ENCODE peak calls at places on chromosome 1, in four cellular contexts. B is ovary, R is A673, F is psoas muscle. M is an unnamed sample. For H3K4me1, the result is how much of the 10 kb centered on the place peaks cover.

GRCh38 chr1:229478852-229479251 is 29.3 kb downstream of the NUP133 start:
- DNase-seq in B (no peak), R (no peak), F (no peak), M (no peak)

GRCh38 chr1:155540000-155540874 is 22.4 kb downstream of the ASH1L start:
- DNase-seq in B (no peak), R (no peak), F (no peak), M (no peak)

GRCh38 chr1:45913183-45913924 is 109.9 kb downstream of the MAST2 start:
- DNase-seq in B (peak), R (peak), F (peak), M (no peak)

GRCh38 chr1:59128784-59129227 is 168.1 kb upstream of the FGGY start:
- DNase-seq in B (no peak), R (no peak), F (no peak), M (no peak)

GRCh38 chr1:10917513-10918454 is 94.7 kb upstream of the TARDBP start:
- DNase-seq in B (no peak), R (no peak), F (no peak), M (peak)

GRCh38 chr1:233113009-233113712 is 162.8 kb downstream of the NTPCR start:
- DNase-seq in B (peak), R (peak), F (peak), M (peak)

GRCh38 chr1:173097001-173097400 is 46.3 kb upstream of the TNFSF18 start:
- DNase-seq in B (no peak), R (no peak), F (no peak), M (no peak)

GRCh38 chr1:155309423-155310021 is 856 bp downstream of the FDPS start:
- DNase-seq in B (peak), R (peak), F (no peak), M (peak)

GRCh38 chr1:195054217-195054687 is 1554.0 kb downstream of the KCNT2 start:
- DNase-seq in B (no peak), R (no peak), F (peak), M (no peak)

GRCh38 chr1:8739377-8739776 is 78.1 kb downstream of the RERE start:
- DNase-seq in B (no peak), R (no peak), F (no peak), M (no peak)

GRCh38 chr1:32981003-32981909 is 16.6 kb upstream of the RNF19B start:
- DNase-seq in B (no peak), R (peak), F (no peak), M (peak)

GRCh38 chr1:153680120-153680403 is 1.6 kb downstream of the NPR1 start:
- DNase-seq in B (no peak), R (no peak), F (no peak), M (no peak)

GRCh38 chr1:86848654-86849053 is 65.3 kb downstream of the SELENOF start:
- DNase-seq in B (no peak), R (no peak), F (no peak), M (no peak)

GRCh38 chr1:212612251-212612961 is 3.8 kb downstream of the ATF3 start:
- DNase-seq in B (no peak), R (peak), F (no peak), M (no peak)

GRCh38 chr1:228108055-228108690 is 926 bp downstream of the MRPL55 start:
- DNase-seq in B (no peak), R (no peak), F (no peak), M (no peak)

GRCh38 chr1:248593226-248593625 is 4.3 kb downstream of the OR2T10 start:
- DNase-seq in B (no peak), R (no peak), F (no peak), M (no peak)

GRCh38 chr1:154476791-154477190 is 25.2 kb upstream of the TDRD10 start:
- DNase-seq in B (no peak), R (no peak), F (no peak), M (no peak)

GRCh38 chr1:166272851-166273250 is 106.0 kb upstream of the FAM78B start:
- DNase-seq in B (no peak), R (no peak), F (no peak), M (no peak)

GRCh38 chr1:229130028-229130668 is 140.8 kb upstream of the RAB4A start:
- DNase-seq in B (no peak), R (no peak), F (no peak), M (no peak)

GRCh38 chr1:53722025-53722424 is 16.9 kb downstream of the GLIS1 start:
- DNase-seq in B (no peak), R (no peak), F (no peak), M (no peak)

GRCh38 chr1:182995894-182996293 is 27.3 kb upstream of the LAMC1 start:
- DNase-seq in B (no peak), R (no peak), F (no peak), M (no peak)

GRCh38 chr1:224432672-224433040 is 1.9 kb downstream of the WDR26 start:
- DNase-seq in B (no peak), R (peak), F (no peak), M (no peak)

DNA sequence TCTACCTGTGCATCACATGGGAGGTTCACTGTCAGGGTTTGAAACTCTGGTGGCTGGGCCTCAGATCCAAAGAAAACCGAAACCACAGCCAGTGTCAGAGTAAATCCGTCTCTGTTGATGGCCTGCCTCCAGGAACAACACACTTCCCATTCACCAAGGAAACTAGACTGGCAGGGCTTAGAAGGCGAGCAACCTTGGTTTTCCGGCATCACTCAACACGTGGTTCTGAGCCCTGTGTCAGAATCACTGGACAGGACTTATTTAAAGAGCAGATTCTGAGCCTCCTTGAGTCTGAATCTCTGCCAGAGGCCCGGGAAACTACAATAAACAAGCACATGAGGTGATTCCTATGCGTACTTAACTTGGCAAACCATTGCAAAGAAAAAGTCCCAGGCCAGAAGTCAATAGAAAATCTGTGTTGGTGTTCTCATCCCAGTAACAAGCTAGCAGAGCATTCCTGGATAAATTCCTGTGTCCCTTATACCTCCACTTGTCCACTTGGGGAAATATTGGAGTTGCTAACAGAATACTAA is 70.0 kb downstream of the KCTD3 start:
- DNase-seq in B (peak), R (no peak), F (peak), M (no peak)
- H3K4me3 ChIP-seq in B (no peak), R (no peak), F (no peak), M (no peak)

DNA sequence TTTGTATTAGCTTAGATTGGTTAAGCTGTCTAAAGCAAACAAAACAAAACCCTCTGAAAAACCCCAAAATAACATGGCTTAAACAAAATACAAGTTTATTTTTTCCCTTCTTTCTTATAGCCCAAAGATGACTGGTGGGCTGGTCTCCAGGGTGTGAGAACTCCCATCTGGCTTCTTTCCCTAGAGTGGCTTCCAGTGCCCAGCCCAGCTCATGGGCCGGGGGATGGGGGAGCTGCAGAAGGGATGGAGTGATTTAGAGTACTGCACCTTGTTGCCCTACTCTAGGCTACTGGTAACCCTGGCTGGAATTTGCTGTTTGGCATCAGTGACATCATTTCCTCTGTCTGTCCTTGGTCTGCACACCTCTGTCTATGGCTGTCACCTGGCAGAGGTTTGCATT is 223.0 kb downstream of the PBX1 start:
- DNase-seq in B (no peak), R (no peak), F (no peak), M (no peak)
- H3K4me1 ChIP-seq in B (under half), R (under half), F (half or more), M (under half)

DNA sequence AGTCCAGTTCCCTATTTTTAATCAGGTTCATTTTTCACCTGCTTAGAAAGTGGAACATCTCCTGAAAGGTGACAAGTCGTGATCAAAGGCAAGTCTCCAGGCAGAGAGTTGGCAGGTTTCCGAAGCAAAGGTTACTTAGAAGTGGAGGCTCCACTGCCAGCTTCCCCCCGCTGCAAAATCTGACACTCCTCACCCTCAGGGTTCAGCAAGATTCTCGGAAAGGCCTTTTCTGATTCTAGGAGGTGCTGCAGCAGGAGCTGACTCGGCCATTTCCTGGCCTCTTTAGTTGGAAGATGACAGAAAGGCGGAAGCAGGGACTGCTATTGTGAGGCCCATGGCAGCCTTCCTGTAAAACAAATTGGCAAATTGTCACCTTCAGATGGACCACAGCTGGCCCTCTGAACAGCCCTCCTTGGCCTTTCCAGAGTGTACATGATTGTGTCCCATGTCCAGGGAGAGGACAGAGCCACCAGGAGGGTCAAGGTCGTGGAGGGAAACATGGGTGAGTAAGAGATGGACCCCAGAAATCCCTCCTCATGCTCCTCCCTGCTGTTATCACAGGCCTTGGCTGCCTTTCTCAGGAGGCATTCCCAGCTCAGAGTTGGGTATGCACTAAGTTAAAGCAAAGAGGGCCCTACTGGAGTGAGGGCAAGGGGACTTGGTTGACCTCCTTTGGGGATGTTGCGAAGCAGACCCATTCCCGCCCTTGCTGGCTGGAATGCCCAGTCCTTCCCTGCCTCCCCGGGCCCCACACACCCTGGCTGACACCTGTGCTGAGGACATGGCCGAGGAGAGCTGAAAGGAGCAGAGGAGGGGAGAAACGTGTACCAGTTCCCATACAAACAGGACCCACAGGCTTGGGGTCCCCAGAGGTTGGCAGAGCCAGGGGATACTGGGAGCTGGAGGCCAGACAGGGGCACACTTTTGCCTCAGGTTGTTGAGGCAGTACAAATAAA is 115.5 kb upstream of the IRF2BP2 start:
- DNase-seq in B (peak), R (no peak), F (no peak), M (no peak)
- H3K4me3 ChIP-seq in B (peak), R (no peak), F (peak), M (no peak)

GRCh38 chr1:180101411-180101810 is 53.3 kb upstream of the QSOX1 start:
- DNase-seq in B (no peak), R (no peak), F (no peak), M (no peak)

GRCh38 chr1:180096584-180097318 is 57.9 kb upstream of the QSOX1 start:
- DNase-seq in B (no peak), R (no peak), F (no peak), M (no peak)

GRCh38 chr1:180094705-180095280 is 59.9 kb upstream of the QSOX1 start:
- DNase-seq in B (no peak), R (no peak), F (no peak), M (no peak)

GRCh38 chr1:180098242-180098995 is 56.2 kb upstream of the QSOX1 start:
- DNase-seq in B (peak), R (no peak), F (no peak), M (no peak)

DNA sequence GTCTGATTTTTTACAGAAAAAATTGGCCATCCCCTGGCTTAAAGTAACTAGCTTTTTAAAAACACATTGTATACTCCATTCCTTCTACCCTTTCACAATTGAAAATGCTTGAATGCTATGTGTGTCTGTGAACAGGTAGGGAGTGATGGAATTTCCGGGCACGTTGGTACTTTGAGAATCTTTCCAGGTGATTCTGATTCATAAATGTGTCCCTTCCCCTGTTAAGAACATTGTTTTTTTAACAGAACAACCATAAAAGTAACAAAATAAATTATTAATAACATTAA is 57.4 kb upstream of the QSOX1 start:
- DNase-seq in B (no peak), R (no peak), F (no peak), M (no peak)
- H3K4me1 ChIP-seq in B (under half), R (under half), F (under half), M (under half)

DNA sequence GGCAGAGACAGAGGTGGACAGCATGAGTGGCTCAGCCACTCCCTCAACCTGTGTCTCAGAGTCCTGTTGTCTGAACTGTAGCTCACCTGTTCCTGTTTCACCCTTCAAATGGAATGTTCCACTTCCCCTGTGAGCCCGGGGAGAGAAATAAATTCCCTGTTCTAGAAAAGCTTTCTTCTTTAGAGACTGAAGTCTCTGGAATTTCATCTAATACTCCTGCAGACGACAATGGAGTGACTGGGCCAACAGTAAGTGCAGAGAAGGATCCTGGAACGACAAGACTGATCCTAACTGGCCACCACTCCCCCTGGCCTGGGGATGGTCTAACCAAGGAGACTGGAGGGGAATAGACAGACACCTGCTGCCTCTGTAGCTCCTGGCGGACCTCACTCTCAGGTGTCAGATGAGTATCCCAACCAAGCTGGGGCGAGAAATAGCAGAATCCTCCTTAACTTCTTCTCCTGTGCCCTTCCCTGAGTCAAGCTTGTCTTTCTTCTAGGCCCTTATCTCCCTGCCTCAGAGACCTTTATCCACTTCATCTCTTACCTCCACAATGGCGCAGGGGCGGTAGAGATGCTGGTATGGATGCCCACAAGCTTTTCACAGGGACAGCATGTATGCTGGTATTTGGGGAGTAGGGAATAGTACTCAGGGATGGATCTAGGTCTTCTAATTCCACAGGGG is 45.4 kb downstream of the PLEKHA6 start:
- DNase-seq in B (no peak), R (no peak), F (no peak), M (no peak)
- H3K4me3 ChIP-seq in B (no peak), R (no peak), F (no peak), M (no peak)

DNA sequence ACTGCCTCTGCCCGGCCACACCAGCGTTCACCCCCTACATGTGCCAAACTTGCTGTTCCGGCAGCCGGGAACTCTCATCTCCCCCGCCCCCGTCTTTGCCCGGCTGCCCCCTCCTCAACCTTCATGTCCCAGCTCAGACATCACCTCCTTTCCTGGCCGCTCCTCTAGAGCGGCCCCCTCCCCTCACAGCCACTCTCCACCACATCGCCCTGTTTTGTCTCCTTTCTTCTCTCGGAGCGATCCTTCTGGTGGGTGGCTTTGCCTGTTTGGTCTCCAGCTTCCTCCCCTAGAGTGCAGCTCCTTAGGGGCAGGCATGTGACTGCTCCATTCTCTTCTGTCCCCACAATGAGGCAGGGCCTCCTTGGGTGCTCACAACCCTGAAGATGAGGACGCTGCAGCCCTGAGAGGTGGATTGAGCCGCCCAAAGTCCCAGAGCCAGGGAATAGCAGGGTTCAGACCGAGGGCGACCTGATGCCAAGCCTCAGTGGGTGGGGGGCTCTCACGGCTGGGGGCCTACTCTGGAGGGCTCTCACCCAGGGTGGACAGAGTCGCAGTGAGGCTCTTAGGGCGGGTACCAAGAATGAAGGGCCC is 44.9 kb upstream of the ECE1 start:
- DNase-seq in B (no peak), R (no peak), F (no peak), M (no peak)
- H3K4me1 ChIP-seq in B (half or more), R (under half), F (half or more), M (half or more)

DNA sequence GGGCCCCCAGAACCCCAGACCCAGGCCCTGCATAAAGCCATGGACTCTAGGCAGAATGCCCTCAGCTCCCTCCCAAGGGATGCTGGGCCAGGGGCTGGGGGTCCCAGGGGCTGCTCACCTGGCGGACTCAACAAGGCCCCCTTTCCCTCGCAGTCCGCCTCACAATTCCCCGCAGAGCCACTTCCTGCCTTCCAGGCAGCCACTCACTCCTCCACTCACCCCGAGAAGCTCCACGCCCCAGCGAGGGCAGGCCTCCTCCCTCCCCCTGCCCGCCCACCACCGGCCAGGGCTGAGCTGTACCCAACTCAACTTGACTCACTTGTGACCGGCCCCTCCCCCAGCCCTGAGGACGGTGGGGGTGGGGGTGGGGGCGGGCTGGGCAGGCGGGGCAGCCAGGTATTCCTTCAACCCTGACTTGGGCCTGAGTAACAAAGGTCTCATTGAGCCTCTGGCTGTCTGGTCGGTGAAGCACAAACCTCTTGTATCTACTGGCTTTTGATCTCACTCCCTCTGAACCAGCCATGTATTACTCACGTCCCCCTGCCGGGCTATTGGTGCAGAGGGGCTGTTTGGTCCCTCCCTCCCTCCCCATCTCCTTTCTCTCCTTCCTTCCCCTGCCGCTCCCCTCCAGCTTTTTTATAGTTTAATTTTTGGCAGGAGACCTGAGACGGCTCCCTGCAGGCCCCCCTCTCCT is 5.9 kb downstream of the BLACAT1 start:
- DNase-seq in B (no peak), R (peak), F (no peak), M (peak)
- H3K4me3 ChIP-seq in B (no peak), R (peak), F (no peak), M (peak)

DNA sequence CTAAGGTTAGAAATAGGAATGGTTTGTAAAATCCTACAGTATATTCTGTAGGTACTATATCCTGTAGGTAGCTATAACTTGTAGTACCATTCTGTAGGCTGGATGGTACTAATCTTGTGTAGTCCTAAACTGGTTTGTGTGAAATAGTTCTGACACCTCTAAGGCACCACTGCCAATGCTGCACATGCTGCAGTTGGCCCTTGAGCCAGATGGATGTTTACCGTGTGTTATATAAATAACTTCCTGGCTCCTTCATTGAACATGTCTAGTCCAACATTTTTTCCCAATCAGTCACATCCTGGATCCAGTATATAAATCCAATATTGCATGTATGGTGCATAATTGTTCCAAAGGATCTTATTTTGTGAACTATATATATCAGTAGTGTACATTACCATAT is 89.5 kb upstream of the GNG4 start:
- DNase-seq in B (no peak), R (no peak), F (no peak), M (no peak)
- H3K4me1 ChIP-seq in B (under half), R (under half), F (under half), M (under half)